ENCODE peak calls at places on chromosome 17, in four cellular contexts. K is retina; R is stimulated activated naive CD8-positive, alpha-beta T cell treated with anti-CD3 and anti-CD28 coated beads, Interleukin-15, Interleukin-2, amounts not matched to agents 100 U/mL and 50 U/mL, for 24 hours; J is Caco-2. X is an unnamed sample.
A peak's percentile ranks its signal among the peaks of the same experiment; 100 is the strongest.

GRCh38 chr17:61396586-61397085 is 3.0 kb upstream of the TBX2 start:
- DNase-seq in K (peak; percentile 92), R (no peak), J (no peak), X (no peak)

GRCh38 chr17:46770818-46771600 is 47.5 kb downstream of the WNT3 start:
- DNase-seq in K (peak; percentile 79), R (peak; percentile 41), J (no peak), X (no peak)

GRCh38 chr17:1169471-1169908 is 10.3 kb downstream of the ABR start:
- DNase-seq in K (peak; percentile 84), R (no peak), J (no peak), X (no peak)

GRCh38 chr17:72226322-72226721 is 105.5 kb downstream of the SOX9 start:
- DNase-seq in K (no peak), R (no peak), J (no peak), X (no peak)

GRCh38 chr17:6510321-6511023 is 45.9 kb downstream of the PITPNM3 start:
- DNase-seq in K (peak; percentile 33), R (no peak), J (no peak), X (no peak)

GRCh38 chr17:44314869-44315661 is 6.7 kb downstream of the RUNDC3A start:
- DNase-seq in K (no peak), R (peak; percentile 61), J (peak; percentile 74), X (peak; percentile 39)

GRCh38 chr17:57145347-57145746 is 60.3 kb downstream of the AKAP1 start:
- DNase-seq in K (no peak), R (no peak), J (no peak), X (no peak)

GRCh38 chr17:36104601-36105000 is 974 bp downstream of the CCL4 start:
- DNase-seq in K (no peak), R (no peak), J (no peak), X (no peak)

GRCh38 chr17:59418732-59419166 is 87.3 kb downstream of the YPEL2 start:
- DNase-seq in K (no peak), R (no peak), J (no peak), X (no peak)

X was measured in bronchial epithelial cell.